ENCODE peak calls at places on chromosomes 2 and 18, in nine cellular contexts. G, R, C, W, B, I, U, X and S are unnamed samples.

GRCh38 chr2:54482725-54483124 is 26.6 kb downstream of the SPTBN1 start:
- DNase-seq in G (no peak), R (no peak), C (peak), W (no peak), B (no peak), I (no peak), U (peak), X (peak), S (peak)

GRCh38 chr2:196390243-196391148 is 219.1 kb upstream of the STK17B start:
- DNase-seq in G (no peak), R (no peak), C (no peak), W (no peak), B (no peak), I (no peak), U (peak), X (no peak), S (no peak)

GRCh38 chr2:30106543-30106942 is 40.3 kb upstream of the YPEL5 start:
- DNase-seq in G (no peak), R (no peak), C (no peak), W (no peak), B (no peak), I (no peak), U (peak), X (peak), S (no peak)

GRCh38 chr2:75920721-75921551 is 210.2 kb upstream of the GCFC2 start:
- DNase-seq in G (no peak), R (no peak), C (no peak), W (no peak), B (no peak), I (no peak), U (no peak), X (no peak), S (no peak)

GRCh38 chr2:213722564-213722963 is 438.3 kb downstream of the SPAG16 start:
- DNase-seq in G (no peak), R (no peak), C (no peak), W (no peak), B (no peak), I (no peak), U (no peak), X (no peak), S (no peak)

GRCh38 chr2:16664809-16665745 is 557 bp downstream of the CYRIA start:
- DNase-seq in G (no peak), R (no peak), C (peak), W (no peak), B (no peak), I (no peak), U (no peak), X (no peak), S (no peak)

GRCh38 chr2:36403675-36404230 is 48.2 kb downstream of the CRIM1 start:
- DNase-seq in G (no peak), R (no peak), C (no peak), W (no peak), B (no peak), I (peak), U (peak), X (peak), S (no peak)

GRCh38 chr2:1653956-1654695 is 90.2 kb downstream of the PXDN start:
- DNase-seq in G (no peak), R (no peak), C (no peak), W (no peak), B (no peak), I (no peak), U (peak), X (peak), S (peak)

DNA sequence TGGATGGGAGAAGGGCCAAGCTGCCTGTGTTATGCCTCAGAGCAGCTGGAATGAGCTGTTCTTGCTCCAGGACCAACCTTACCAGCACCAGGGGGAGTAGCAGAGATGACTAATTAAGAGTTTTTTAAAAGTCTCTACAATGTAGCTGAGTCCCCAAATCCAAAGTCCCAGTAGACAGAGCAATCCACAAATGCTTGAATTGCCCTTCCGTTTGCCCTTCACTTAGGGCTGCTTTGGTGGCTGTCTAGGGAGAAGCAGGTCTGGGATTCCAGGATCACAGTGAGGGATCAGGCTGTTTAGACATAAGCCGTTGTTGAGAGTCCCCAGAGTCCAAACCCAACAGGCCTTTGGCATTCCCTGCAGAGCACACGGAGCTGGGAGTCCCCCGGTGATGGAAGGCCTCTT is 59.4 kb downstream of the RHOB start:
- DNase-seq in G (no peak), R (no peak), C (no peak), W (no peak), B (no peak), I (no peak), U (peak), X (peak), S (no peak)
- TF ChIP-seq CTCF in G (no peak), R (no peak), C (no peak), W (no peak), B (no peak), I (no peak), U (peak), X (peak), S (peak)

DNA sequence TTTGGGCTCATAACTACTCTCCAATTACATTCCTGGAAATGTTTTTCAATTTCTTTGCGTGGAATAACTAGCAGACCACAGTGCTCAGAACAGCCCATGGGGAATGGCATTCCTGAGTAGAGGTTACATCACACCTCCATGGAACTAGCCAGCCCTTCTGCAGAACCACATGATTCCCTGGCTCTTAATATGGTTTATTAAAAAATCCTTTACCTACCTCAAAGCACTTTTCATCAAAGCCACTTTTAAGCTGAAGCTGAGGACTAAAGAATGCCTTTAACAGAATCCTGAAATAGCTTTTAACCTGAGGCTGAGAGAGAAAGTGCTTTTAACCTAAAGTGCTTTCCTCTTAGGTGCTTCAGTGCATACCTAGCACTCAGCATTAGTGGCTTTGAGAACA is 376.3 kb downstream of the ARHGAP15 start:
- DNase-seq in G (no peak), R (no peak), C (no peak), W (no peak), B (no peak), I (no peak), U (peak), X (no peak), S (no peak)
- TF ChIP-seq CTCF in G (no peak), R (no peak), C (no peak), W (no peak), B (no peak), I (no peak), U (no peak), X (no peak), S (no peak)

DNA sequence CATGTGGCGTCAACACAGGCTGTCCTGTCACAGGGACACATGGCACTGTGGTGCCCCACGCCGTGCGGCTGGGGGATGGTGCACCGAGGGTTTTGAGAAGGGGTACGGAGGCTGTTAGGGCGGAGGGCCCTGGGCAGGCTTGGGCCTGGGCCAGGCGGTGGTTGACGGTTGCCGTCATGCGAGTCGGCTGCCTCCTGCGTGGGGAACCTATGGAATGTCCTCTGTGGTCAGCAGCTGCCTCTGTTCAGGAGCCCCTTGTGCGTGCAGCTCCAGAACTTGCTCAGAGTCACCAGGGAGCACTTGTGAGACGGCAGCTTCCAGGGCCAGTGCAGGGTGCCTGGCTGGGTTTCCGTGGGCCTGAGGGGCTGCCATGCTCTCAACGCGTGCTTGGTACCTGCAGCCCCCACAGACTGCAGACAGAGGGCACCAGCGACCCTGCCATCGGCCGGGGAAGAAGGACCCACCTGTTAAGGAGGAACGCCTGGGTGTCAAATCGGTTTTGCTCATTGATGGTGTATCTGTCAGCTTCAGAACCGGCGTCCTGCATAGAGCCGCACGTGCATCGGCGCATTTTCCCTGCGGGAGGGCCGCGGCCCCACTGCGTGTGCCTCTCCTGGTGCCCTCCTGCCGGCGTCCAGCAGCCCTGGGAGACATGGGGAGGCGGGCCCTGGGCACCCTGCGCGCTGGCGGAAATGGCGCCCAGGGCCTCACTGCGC is 10.0 kb upstream of the D2HGDH start:
- DNase-seq in G (no peak), R (no peak), C (no peak), W (no peak), B (peak), I (no peak), U (no peak), X (no peak), S (no peak)
- TF ChIP-seq CTCF in G (peak), R (peak), C (peak), W (no peak), B (peak), I (peak), U (peak), X (peak), S (no peak)

DNA sequence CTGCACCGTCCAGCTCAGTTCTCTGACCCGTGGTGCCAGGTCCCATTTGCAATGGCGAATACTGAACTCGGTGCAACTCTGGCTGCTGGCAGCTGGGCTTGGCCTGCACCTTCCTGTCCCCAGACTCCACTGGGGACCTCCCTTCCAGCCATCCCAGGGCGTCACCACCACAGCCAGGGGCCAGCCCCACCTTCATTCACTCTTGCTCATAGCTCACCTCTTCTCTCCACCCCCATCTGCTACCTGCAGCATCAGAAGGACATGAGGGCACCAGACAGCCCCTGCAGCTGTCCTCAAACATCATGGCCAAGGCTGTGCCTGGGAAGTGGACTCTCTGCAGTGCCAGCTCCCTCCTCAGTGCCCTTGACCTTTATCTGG is 16.2 kb upstream of the ALPI start:
- DNase-seq in G (no peak), R (no peak), C (peak), W (peak), B (peak), I (no peak), U (no peak), X (no peak), S (no peak)
- TF ChIP-seq CTCF in G (peak), R (no peak), C (no peak), W (no peak), B (peak), I (peak), U (no peak), X (peak), S (peak)

DNA sequence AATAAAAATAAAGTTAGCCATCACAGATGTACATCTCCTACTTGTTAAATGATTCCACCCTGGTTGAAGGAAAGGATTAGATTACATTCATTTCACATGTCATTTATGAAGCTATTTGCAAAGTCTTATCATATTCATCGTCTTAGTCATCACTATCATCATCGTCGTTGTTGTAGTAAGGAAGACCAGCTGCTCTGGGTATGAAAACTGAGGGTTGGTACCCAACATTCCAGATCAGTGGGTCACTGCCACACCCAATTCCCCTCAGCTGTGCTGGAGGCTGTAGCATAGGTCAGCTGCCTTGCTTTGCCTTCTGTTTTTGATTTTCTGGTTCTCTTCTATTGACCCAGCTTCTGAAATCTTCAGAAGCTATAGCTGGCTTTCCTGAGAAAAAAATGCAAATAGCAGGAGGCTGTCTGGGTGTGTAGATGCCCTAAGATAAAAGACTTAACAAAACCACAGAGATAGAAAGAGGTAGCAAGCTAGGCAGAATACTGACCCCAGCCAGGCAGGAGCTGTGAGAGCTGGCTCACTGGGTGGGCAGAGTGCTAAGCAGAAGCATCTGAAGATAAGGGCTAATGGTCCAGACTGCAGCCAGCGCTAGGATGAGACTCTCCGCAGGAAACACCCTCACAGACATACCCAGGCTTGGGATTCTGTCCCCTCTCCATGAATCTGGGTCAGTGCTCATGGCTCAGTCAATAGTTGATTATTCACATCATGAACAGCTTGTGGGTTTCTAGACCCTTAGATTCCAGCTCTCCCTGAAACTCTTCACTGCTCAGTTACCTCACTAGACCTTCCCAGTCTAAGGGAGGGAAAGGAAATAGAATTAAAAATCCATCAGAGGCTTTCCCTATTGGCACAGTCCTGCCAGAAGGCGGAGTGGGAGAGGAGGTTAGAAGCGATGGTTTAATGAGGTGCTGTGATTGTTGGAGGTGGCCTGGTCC is 21.2 kb upstream of the CCBE1 start:
- DNase-seq in G (no peak), R (no peak), C (no peak), W (no peak), B (no peak), I (no peak), U (peak), X (peak), S (peak)
- TF ChIP-seq CTCF in G (no peak), R (no peak), C (no peak), W (no peak), B (no peak), I (no peak), U (peak), X (no peak), S (no peak)